ENCODE peak calls at places on chromosomes 1 and 21, in four cellular contexts. K is ascending aorta, Y is NB4, J is MM.1S. I is an unnamed sample.

GRCh38 chr1:31413405-31414005 is 492 bp downstream of the SERINC2 start:
- DNase-seq in J (peak; percentile 19), K (peak; percentile 79), Y (peak; percentile 46), I (no peak)

GRCh38 chr21:31173881-31174555 is 135.7 kb upstream of the KRTAP19-8 start:
- DNase-seq in Y (no peak), J (no peak), K (peak; percentile 65), I (no peak)

GRCh38 chr21:26072891-26073615 is 97.5 kb downstream of the APP start:
- DNase-seq in K (no peak), Y (no peak), J (no peak), I (no peak)

GRCh38 chr1:245710961-245711903 is 556.4 kb downstream of the KIF26B start:
- DNase-seq in Y (no peak), J (no peak), K (no peak), I (no peak)

GRCh38 chr21:43693981-43694380 is 24.9 kb upstream of the PDXK start:
- DNase-seq in Y (no peak), K (no peak), J (no peak), I (no peak)

GRCh38 chr1:235013512-235013911 is 115.1 kb downstream of the TOMM20 start:
- DNase-seq in K (peak; percentile 60), J (no peak), Y (no peak), I (no peak)

GRCh38 chr1:26287033-26287711 is 7.3 kb downstream of the SH3BGRL3 start:
- DNase-seq in Y (peak; percentile 90), J (peak; percentile 77), K (no peak), I (no peak)

GRCh38 chr1:169804941-169805340 is 10.2 kb upstream of the METTL18 start:
- DNase-seq in J (no peak), K (no peak), Y (no peak), I (no peak)

GRCh38 chr1:96075704-96076455 is 645.7 kb upstream of the PTBP2 start:
- DNase-seq in J (no peak), K (no peak), Y (no peak), I (no peak)

GRCh38 chr1:3064901-3065300 is 4.1 kb upstream of the PRDM16 start:
- DNase-seq in J (no peak), K (peak; percentile 62), Y (no peak), I (no peak)

GRCh38 chr1:114610546-114611245 is 29.3 kb upstream of the BCAS2 start:
- DNase-seq in J (no peak), Y (no peak), K (no peak), I (no peak)

GRCh38 chr1:162091681-162092524 is 22.4 kb downstream of the NOS1AP start:
- DNase-seq in J (no peak), Y (no peak), K (no peak), I (no peak)

GRCh38 chr1:119379117-119379516 is 10.5 kb downstream of the HAO2 start:
- DNase-seq in K (no peak), J (no peak), Y (no peak), I (no peak)

GRCh38 chr1:160826546-160826945 is 30.6 kb downstream of the LY9 start:
- DNase-seq in J (no peak), K (no peak), Y (no peak), I (no peak)

DNA sequence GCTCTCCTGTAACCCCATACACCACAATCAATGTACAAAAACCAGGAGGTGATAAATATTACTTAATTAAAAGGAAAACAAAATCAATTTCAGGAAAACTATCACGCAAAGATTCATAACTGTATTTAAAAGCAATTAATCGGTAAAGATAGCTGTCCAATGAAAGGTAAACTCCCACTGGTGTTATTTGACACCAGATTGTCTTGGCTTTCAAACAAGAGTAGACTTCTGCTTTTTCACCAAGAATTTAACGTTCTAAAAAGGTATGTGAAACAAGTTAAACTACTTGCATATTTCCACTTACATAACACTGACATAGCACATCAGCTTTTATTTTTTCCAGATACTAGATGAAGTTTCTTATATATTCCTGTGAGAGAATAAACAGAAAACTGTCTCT is 3.5 kb downstream of the PLPP3 start:
- DNase-seq in Y (no peak), J (no peak), K (no peak), I (no peak)
- H3K4me3 ChIP-seq in Y (no peak overlapping the region), J (no peak overlapping the region), K (peak overlapping the region; percentile 92), I (no peak overlapping the region)

DNA sequence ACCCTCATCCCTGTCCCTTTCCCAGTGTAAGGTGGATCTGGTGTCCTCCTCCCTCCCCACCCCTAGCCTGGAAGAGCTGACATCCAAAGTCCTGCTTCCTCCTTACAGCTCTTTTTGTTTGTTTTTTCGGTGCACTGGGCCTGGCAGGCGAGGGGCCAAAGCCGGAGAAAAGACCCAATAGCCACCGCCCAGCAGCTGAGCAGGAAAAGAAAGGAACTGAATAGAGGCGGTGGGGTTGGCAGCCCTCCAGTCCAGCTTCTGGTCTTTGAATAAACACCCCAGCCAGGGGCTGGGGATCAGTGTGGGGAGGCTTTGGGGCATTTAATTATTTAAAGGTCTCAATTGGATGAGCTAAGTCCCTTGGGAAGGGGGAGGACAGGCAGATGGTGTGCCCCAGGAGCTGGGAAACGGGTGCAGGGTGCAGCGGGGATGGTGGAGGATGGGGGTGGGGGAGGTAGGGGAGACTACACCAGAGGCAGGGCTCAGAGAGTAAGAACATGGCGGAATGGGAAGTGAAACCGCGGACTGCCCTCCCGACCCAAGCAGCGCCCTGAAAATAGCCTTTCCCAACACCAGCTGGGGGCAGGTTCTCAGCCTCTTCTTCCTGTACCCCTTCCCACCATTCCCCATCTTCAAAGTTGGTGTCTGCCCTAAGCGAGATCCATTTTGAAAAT is 20.2 kb downstream of the BTG2 start:
- DNase-seq in K (no peak), J (peak; percentile 55), Y (peak; percentile 60), I (no peak)
- H3K4me3 ChIP-seq in K (no peak overlapping the region), J (peak overlapping the region; percentile 64), Y (no peak overlapping the region), I (no peak overlapping the region)

DNA sequence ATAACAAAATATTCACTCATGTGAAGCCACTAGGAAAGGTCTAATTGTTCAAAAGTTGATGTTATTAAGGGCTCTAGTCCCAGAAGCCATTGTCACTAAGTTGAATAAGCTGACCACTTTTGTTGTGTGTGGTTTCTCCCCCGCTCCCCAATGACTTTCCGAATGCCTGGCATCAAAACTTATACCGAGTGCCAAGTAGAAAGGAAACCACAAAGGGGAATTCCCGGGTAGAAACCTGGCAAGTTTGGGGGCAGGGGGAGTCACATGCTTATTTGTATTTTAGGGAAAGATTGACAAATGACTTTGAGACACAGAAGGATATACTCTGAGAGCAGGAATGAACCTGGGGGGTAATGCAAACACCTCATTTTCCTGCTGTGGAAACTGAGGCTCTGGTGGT is 154.1 kb downstream of the TGFBR3 start:
- DNase-seq in J (peak; percentile 52), Y (no peak), K (no peak), I (no peak)
- H3K4me3 ChIP-seq in J (no peak overlapping the region), Y (no peak overlapping the region), K (no peak overlapping the region), I (no peak overlapping the region)

DNA sequence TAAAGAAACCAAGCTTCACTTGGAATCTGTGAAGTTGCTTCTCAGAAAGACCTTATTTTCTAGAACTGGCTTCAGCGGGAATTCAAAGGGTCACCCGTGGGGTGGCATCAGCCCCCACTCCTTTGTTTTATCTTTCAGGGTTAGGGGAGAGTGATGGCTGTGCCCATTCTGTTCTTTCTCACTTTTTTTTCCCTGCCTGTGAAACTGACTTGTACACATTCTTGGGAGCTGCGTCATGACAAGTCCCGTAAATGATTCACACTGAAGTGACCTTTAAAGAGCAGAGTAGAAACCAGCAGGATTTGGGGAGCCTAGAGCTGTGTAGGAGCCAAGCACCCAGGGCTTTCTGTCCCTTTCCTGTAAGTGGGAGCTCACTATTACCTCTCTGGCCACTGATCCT is 43.8 kb downstream of the SLC44A3 start:
- DNase-seq in J (no peak), Y (no peak), K (peak; percentile 89), I (no peak)
- H3K4me3 ChIP-seq in J (no peak overlapping the region), Y (no peak overlapping the region), K (peak overlapping the region; percentile 22), I (no peak overlapping the region)

I was measured in esophagus squamous epithelium.